ENCODE peak calls at places on chromosome 3, in eight cellular contexts. V, F, L, H, O, A, J and T are unnamed samples.

GRCh38 chr3:107272471-107272870 is 104.8 kb upstream of the CCDC54 start:
- DNase-seq in H (no peak), A (no peak), L (no peak), F (no peak), O (no peak), J (no peak), V (no peak), T (no peak)

GRCh38 chr3:47782538-47783308 is 1.0 kb upstream of the SMARCC1 start:
- DNase-seq in A (no peak), H (no peak), O (no peak), J (no peak), L (no peak), V (no peak), F (no peak), T (no peak)

GRCh38 chr3:127276995-127277394 is 10.9 kb downstream of the PRR20G start:
- DNase-seq in F (no peak), H (no peak), O (no peak), L (no peak), V (no peak), J (no peak), A (no peak), T (no peak)

GRCh38 chr3:34203386-34203785 is 405.0 kb downstream of the PDCD6IP start:
- DNase-seq in O (no peak), H (no peak), L (no peak), A (no peak), J (no peak), F (no peak), V (no peak), T (no peak)

GRCh38 chr3:75232216-75232615 is 431.9 kb upstream of the FRG2C start:
- DNase-seq in A (no peak), L (no peak), H (no peak), O (no peak), V (no peak), F (no peak), J (no peak), T (no peak)

GRCh38 chr3:157590273-157590672 is 87.1 kb upstream of the VEPH1 start:
- DNase-seq in A (no peak), H (no peak), V (no peak), J (no peak), O (no peak), F (no peak), L (no peak), T (no peak)

GRCh38 chr3:128297401-128298138 is 144.3 kb downstream of the EEFSEC start:
- DNase-seq in L (no peak), J (peak), O (peak), V (no peak), H (peak), F (peak), A (no peak), T (no peak)

GRCh38 chr3:155309581-155309980 is 16.1 kb upstream of the STRIT1 start:
- DNase-seq in L (no peak), V (no peak), A (no peak), J (no peak), H (no peak), O (no peak), F (no peak), T (no peak)

GRCh38 chr3:128133273-128133883 is 9.8 kb upstream of the RUVBL1 start:
- DNase-seq in J (peak), H (peak), A (peak), O (peak), F (peak), L (no peak), V (no peak), T (peak)

GRCh38 chr3:124845406-124845805 is 41.8 kb downstream of the ITGB5 start:
- DNase-seq in F (peak), A (no peak), H (peak), J (peak), L (no peak), O (no peak), V (no peak), T (no peak)

GRCh38 chr3:184380210-184380626 is 364 bp downstream of the CHRD start:
- DNase-seq in O (peak), L (peak), A (no peak), J (peak), F (peak), V (no peak), H (peak), T (peak)

GRCh38 chr3:189766416-189766815 is 135.2 kb downstream of the TP63 start:
- DNase-seq in V (no peak), J (no peak), L (no peak), O (no peak), A (no peak), H (peak), F (no peak), T (no peak)

GRCh38 chr3:31880020-31880419 is 101.0 kb downstream of the OSBPL10 start:
- DNase-seq in V (no peak), J (no peak), F (no peak), O (no peak), A (no peak), L (no peak), H (peak), T (no peak)

GRCh38 chr3:105606052-105606451 is 239.3 kb downstream of the ALCAM start:
- DNase-seq in V (no peak), H (peak), O (no peak), L (no peak), J (no peak), A (no peak), F (no peak), T (no peak)

GRCh38 chr3:124248471-124249028 is 256.6 kb upstream of the ROPN1 start:
- DNase-seq in H (peak), L (no peak), J (peak), A (no peak), V (no peak), O (no peak), F (peak), T (no peak)

GRCh38 chr3:194382892-194383223 is 13.3 kb upstream of the LRRC15 start:
- DNase-seq in J (no peak), L (peak), O (peak), V (no peak), H (no peak), A (no peak), F (no peak), T (no peak)

GRCh38 chr3:24704496-24704895 is 209.8 kb upstream of the THRB start:
- DNase-seq in F (no peak), L (no peak), A (no peak), V (no peak), H (peak), J (no peak), O (no peak), T (no peak)

GRCh38 chr3:136074546-136074945 is 109.0 kb downstream of the PPP2R3A start:
- DNase-seq in A (no peak), F (no peak), O (no peak), J (no peak), H (peak), V (no peak), L (no peak), T (no peak)

GRCh38 chr3:101518421-101518871 is 5.4 kb upstream of the SENP7 start:
- DNase-seq in A (no peak), V (peak), O (no peak), H (peak), J (no peak), F (no peak), L (no peak), T (peak)

GRCh38 chr3:110564674-110565073 is 506.9 kb upstream of the NECTIN3 start:
- DNase-seq in V (no peak), J (no peak), L (no peak), H (peak), F (no peak), O (no peak), A (no peak), T (no peak)

GRCh38 chr3:27585429-27585828 is 101.2 kb upstream of the SLC4A7 start:
- DNase-seq in F (no peak), V (no peak), H (no peak), O (no peak), A (no peak), J (no peak), L (no peak), T (no peak)

GRCh38 chr3:67569324-67569723 is 85.1 kb downstream of the SUCLG2 start:
- DNase-seq in L (no peak), A (no peak), O (no peak), H (no peak), J (no peak), F (no peak), V (no peak), T (no peak)

GRCh38 chr3:71050521-71051258 is 532.8 kb downstream of the FOXP1 start:
- DNase-seq in V (peak), H (peak), A (no peak), O (no peak), J (no peak), L (no peak), F (no peak), T (no peak)

GRCh38 chr3:72661115-72661457 is 187.2 kb downstream of the SHQ1 start:
- DNase-seq in J (peak), H (peak), L (peak), F (peak), V (no peak), A (no peak), O (no peak), T (no peak)

GRCh38 chr3:46709147-46709654 is 8.0 kb downstream of the TMIE start:
- DNase-seq in F (no peak), A (no peak), O (no peak), H (no peak), L (peak), V (no peak), J (no peak), T (no peak)

GRCh38 chr3:156206157-156206556 is 85.8 kb downstream of the KCNAB1 start:
- DNase-seq in O (no peak), V (no peak), F (no peak), L (no peak), H (peak), J (no peak), A (no peak), T (no peak)

GRCh38 chr3:86830566-86830965 is 160.4 kb downstream of the VGLL3 start:
- DNase-seq in A (no peak), H (peak), O (no peak), V (no peak), F (no peak), L (no peak), J (no peak), T (no peak)

GRCh38 chr3:69161587-69162196 is 39.3 kb upstream of the LMOD3 start:
- DNase-seq in L (no peak), V (peak), J (no peak), O (no peak), H (peak), A (peak), F (no peak), T (no peak)

GRCh38 chr3:134334231-134334900 is 39.9 kb downstream of the AMOTL2 start:
- DNase-seq in H (peak), L (peak), A (no peak), O (peak), J (no peak), F (no peak), V (no peak), T (no peak)